ENCODE peak calls at places on chromosomes 4 and X, in eight cellular contexts. One of them, this sample, is unnamed.

GRCh38 chr4:39770471-39770870 is 72.5 kb downstream of the UBE2K start:
- DNase-seq in left lung: no peak
- DNase-seq in aorta: no peak
- DNase-seq in NT2/D1: no peak
- DNase-seq in tibial artery: no peak
- DNase-seq in thyroid gland: no peak
- DNase-seq in heart left ventricle: no peak
- DNase-seq in psoas muscle: no peak
- DNase-seq in this sample: no peak

GRCh38 chrX:20461576-20461975 is 194.9 kb upstream of the RPS6KA3 start:
- DNase-seq in left lung: no peak
- DNase-seq in aorta: no peak
- DNase-seq in NT2/D1: no peak
- DNase-seq in tibial artery: no peak
- DNase-seq in thyroid gland: no peak
- DNase-seq in heart left ventricle: no peak
- DNase-seq in psoas muscle: no peak
- DNase-seq in this sample: no peak

GRCh38 chr4:100117749-100118148 is 72.5 kb downstream of the DDIT4L start:
- DNase-seq in left lung: no peak
- DNase-seq in aorta: no peak
- DNase-seq in NT2/D1: no peak
- DNase-seq in tibial artery: no peak
- DNase-seq in thyroid gland: no peak
- DNase-seq in heart left ventricle: no peak
- DNase-seq in psoas muscle: no peak
- DNase-seq in this sample: peak; percentile 18

GRCh38 chr4:8706221-8707044 is 113.9 kb downstream of the CPZ start:
- DNase-seq in left lung: no peak
- DNase-seq in aorta: no peak
- DNase-seq in NT2/D1: no peak
- DNase-seq in tibial artery: peak; percentile 9
- DNase-seq in thyroid gland: no peak
- DNase-seq in heart left ventricle: no peak
- DNase-seq in psoas muscle: peak; percentile 7
- DNase-seq in this sample: peak; percentile 2

GRCh38 chr4:158068063-158068462 is 104.8 kb downstream of the GASK1B start:
- DNase-seq in left lung: no peak
- DNase-seq in aorta: no peak
- DNase-seq in NT2/D1: no peak
- DNase-seq in tibial artery: no peak
- DNase-seq in thyroid gland: no peak
- DNase-seq in heart left ventricle: no peak
- DNase-seq in psoas muscle: no peak
- DNase-seq in this sample: no peak

GRCh38 chrX:32673193-32673592 is 538.2 kb downstream of the DMD start:
- DNase-seq in left lung: no peak
- DNase-seq in aorta: no peak
- DNase-seq in NT2/D1: peak; percentile 9
- DNase-seq in tibial artery: no peak
- DNase-seq in thyroid gland: no peak
- DNase-seq in heart left ventricle: no peak
- DNase-seq in psoas muscle: no peak
- DNase-seq in this sample: peak; percentile 20

GRCh38 chr4:153438916-153439756 is 27.0 kb upstream of the TMEM131L start:
- DNase-seq in left lung: no peak
- DNase-seq in aorta: no peak
- DNase-seq in NT2/D1: no peak
- DNase-seq in tibial artery: no peak
- DNase-seq in thyroid gland: no peak
- DNase-seq in heart left ventricle: no peak
- DNase-seq in psoas muscle: no peak
- DNase-seq in this sample: no peak

GRCh38 chrX:2767631-2768455 is 16.0 kb downstream of the XG start:
- DNase-seq in left lung: peak; percentile 85
- DNase-seq in aorta: peak; percentile 67
- DNase-seq in NT2/D1: peak; percentile 36
- DNase-seq in tibial artery: peak; percentile 82
- DNase-seq in thyroid gland: peak; percentile 4
- DNase-seq in heart left ventricle: peak; percentile 58
- DNase-seq in psoas muscle: peak; percentile 65
- DNase-seq in this sample: peak; percentile 78

GRCh38 chr4:20395160-20395773 is 143.6 kb downstream of the SLIT2 start:
- DNase-seq in left lung: no peak
- DNase-seq in aorta: no peak
- DNase-seq in NT2/D1: peak; percentile 56
- DNase-seq in tibial artery: no peak
- DNase-seq in thyroid gland: peak; percentile 46
- DNase-seq in heart left ventricle: peak; percentile 23
- DNase-seq in psoas muscle: no peak
- DNase-seq in this sample: peak; percentile 84

GRCh38 chr4:132059227-132059626 is 1089.9 kb upstream of the PCDH10 start:
- DNase-seq in left lung: no peak
- DNase-seq in aorta: no peak
- DNase-seq in NT2/D1: no peak
- DNase-seq in tibial artery: no peak
- DNase-seq in thyroid gland: no peak
- DNase-seq in heart left ventricle: no peak
- DNase-seq in psoas muscle: no peak
- DNase-seq in this sample: no peak

GRCh38 chr4:5874811-5875465 is 17.9 kb downstream of the CRMP1 start:
- DNase-seq in left lung: no peak
- DNase-seq in aorta: no peak
- DNase-seq in NT2/D1: peak; percentile 87
- DNase-seq in tibial artery: no peak
- DNase-seq in thyroid gland: no peak
- DNase-seq in heart left ventricle: no peak
- DNase-seq in psoas muscle: no peak
- DNase-seq in this sample: no peak

GRCh38 chr4:166421556-166422156 is 548.6 kb downstream of the TLL1 start:
- DNase-seq in left lung: peak; percentile 31
- DNase-seq in aorta: peak; percentile 82
- DNase-seq in NT2/D1: no peak
- DNase-seq in tibial artery: peak; percentile 49
- DNase-seq in thyroid gland: no peak
- DNase-seq in heart left ventricle: no peak
- DNase-seq in psoas muscle: no peak
- DNase-seq in this sample: no peak

GRCh38 chrX:129931411-129932136 is 25.6 kb downstream of the UTP14A start:
- DNase-seq in left lung: peak; percentile 94
- DNase-seq in aorta: peak; percentile 95
- DNase-seq in NT2/D1: peak; percentile 72
- DNase-seq in tibial artery: peak; percentile 92
- DNase-seq in thyroid gland: peak; percentile 91
- DNase-seq in heart left ventricle: peak; percentile 95
- DNase-seq in psoas muscle: peak; percentile 97
- DNase-seq in this sample: peak; percentile 99

GRCh38 chr4:183722738-183723560 is 63.9 kb downstream of the TRAPPC11 start:
- DNase-seq in left lung: peak; percentile 94
- DNase-seq in aorta: peak; percentile 69
- DNase-seq in NT2/D1: no peak
- DNase-seq in tibial artery: peak; percentile 33
- DNase-seq in thyroid gland: peak; percentile 69
- DNase-seq in heart left ventricle: peak; percentile 68
- DNase-seq in psoas muscle: peak; percentile 74
- DNase-seq in this sample: peak; percentile 56

DNA sequence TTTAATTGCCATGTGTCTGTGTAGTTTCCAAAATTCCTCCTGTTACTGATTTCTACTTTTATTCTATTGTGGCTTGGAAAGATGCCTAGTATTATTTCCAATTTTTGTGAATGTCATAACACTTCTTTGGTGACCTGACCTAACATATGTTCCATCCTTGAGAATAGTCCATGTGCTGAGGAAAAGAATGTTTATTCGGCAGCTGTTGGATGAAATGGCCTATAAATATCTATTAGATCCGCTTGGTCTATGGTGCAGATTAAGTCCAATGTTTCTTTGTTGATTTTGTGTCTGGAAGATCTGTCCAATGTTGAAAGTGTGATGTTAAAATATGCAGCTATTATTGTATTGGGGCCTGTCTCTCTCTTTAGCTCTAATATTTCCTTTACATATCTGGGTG is 219.2 kb upstream of the HDX start:
- DNase-seq in left lung: no peak
- DNase-seq in aorta: no peak
- DNase-seq in NT2/D1: no peak
- DNase-seq in tibial artery: no peak
- DNase-seq in thyroid gland: no peak
- DNase-seq in heart left ventricle: no peak
- DNase-seq in psoas muscle: no peak
- DNase-seq in this sample: no peak
- H3K4me1 ChIP-seq in left lung: no peaks in the 10 kb centered on the region
- H3K4me1 ChIP-seq in aorta: no peaks in the 10 kb centered on the region
- H3K4me1 ChIP-seq in NT2/D1: no peaks in the 10 kb centered on the region
- H3K4me1 ChIP-seq in tibial artery: no peaks in the 10 kb centered on the region
- H3K4me1 ChIP-seq in thyroid gland: no peaks in the 10 kb centered on the region
- H3K4me1 ChIP-seq in heart left ventricle: no peaks in the 10 kb centered on the region
- H3K4me1 ChIP-seq in psoas muscle: no peaks in the 10 kb centered on the region
- H3K4me1 ChIP-seq in this sample: no peaks in the 10 kb centered on the region

GRCh38 chr4:84697159-84697558 is 114.2 kb downstream of the CDS1 start:
- DNase-seq in left lung: no peak
- DNase-seq in aorta: no peak
- DNase-seq in NT2/D1: no peak
- DNase-seq in tibial artery: no peak
- DNase-seq in thyroid gland: no peak
- DNase-seq in heart left ventricle: no peak
- DNase-seq in psoas muscle: no peak
- DNase-seq in this sample: no peak
- H3K36me3 ChIP-seq in left lung: no peaks in the 10 kb centered on the region
- H3K36me3 ChIP-seq in aorta: peaks cover 4% of the 10 kb centered on the region
- H3K36me3 ChIP-seq in NT2/D1: peaks cover 40% of the 10 kb centered on the region
- H3K36me3 ChIP-seq in tibial artery: peaks cover 88% of the 10 kb centered on the region
- H3K36me3 ChIP-seq in thyroid gland: peaks cover 42% of the 10 kb centered on the region
- H3K36me3 ChIP-seq in heart left ventricle: peaks cover 98% of the 10 kb centered on the region
- H3K36me3 ChIP-seq in psoas muscle: peaks cover 96% of the 10 kb centered on the region
- H3K36me3 ChIP-seq in this sample: peaks cover 43% of the 10 kb centered on the region

GRCh38 chr4:1023895-1024740 is 12.7 kb downstream of the FGFRL1 start:
- DNase-seq in left lung: no peak
- DNase-seq in aorta: no peak
- DNase-seq in NT2/D1: no peak
- DNase-seq in tibial artery: no peak
- DNase-seq in thyroid gland: no peak
- DNase-seq in heart left ventricle: no peak
- DNase-seq in psoas muscle: no peak
- DNase-seq in this sample: no peak
- H3K4me1 ChIP-seq in left lung: no peaks in the 10 kb centered on the region
- H3K4me1 ChIP-seq in aorta: no peaks in the 10 kb centered on the region
- H3K4me1 ChIP-seq in NT2/D1: peaks cover 30% of the 10 kb centered on the region
- H3K4me1 ChIP-seq in tibial artery: no peaks in the 10 kb centered on the region
- H3K4me1 ChIP-seq in thyroid gland: no peaks in the 10 kb centered on the region
- H3K4me1 ChIP-seq in heart left ventricle: no peaks in the 10 kb centered on the region
- H3K4me1 ChIP-seq in psoas muscle: no peaks in the 10 kb centered on the region
- H3K4me1 ChIP-seq in this sample: no peaks in the 10 kb centered on the region

DNA sequence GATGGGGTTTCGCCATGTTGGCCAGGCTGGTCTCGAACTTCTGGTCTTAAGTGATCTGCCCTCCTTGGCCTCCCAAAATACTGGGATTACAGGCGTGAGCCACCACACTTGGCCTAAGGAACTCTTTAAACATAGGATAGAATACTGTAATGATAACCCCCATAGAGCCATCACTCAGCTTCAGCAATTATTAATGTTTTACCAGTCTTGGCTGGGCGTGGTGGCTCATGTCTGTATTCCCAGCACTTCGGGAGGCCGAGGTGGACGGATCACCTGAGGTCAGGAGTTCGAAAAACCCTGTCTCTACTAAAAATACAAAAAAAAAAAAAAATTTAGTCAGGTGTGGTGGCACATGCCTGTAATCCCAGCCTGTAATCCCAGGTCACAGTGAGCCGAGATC is 15.1 kb downstream of the EIF2S3 start:
- DNase-seq in left lung: no peak
- DNase-seq in aorta: no peak
- DNase-seq in NT2/D1: no peak
- DNase-seq in tibial artery: no peak
- DNase-seq in thyroid gland: no peak
- DNase-seq in heart left ventricle: no peak
- DNase-seq in psoas muscle: no peak
- DNase-seq in this sample: no peak
- H3K36me3 ChIP-seq in left lung: no peaks in the 10 kb centered on the region
- H3K36me3 ChIP-seq in aorta: peaks cover 3% of the 10 kb centered on the region
- H3K36me3 ChIP-seq in NT2/D1: peaks cover 89% of the 10 kb centered on the region
- H3K36me3 ChIP-seq in tibial artery: peaks cover 96% of the 10 kb centered on the region
- H3K36me3 ChIP-seq in thyroid gland: peaks cover 64% of the 10 kb centered on the region
- H3K36me3 ChIP-seq in heart left ventricle: peaks cover 94% of the 10 kb centered on the region
- H3K36me3 ChIP-seq in psoas muscle: no peaks in the 10 kb centered on the region
- H3K36me3 ChIP-seq in this sample: peaks cover 89% of the 10 kb centered on the region

DNA sequence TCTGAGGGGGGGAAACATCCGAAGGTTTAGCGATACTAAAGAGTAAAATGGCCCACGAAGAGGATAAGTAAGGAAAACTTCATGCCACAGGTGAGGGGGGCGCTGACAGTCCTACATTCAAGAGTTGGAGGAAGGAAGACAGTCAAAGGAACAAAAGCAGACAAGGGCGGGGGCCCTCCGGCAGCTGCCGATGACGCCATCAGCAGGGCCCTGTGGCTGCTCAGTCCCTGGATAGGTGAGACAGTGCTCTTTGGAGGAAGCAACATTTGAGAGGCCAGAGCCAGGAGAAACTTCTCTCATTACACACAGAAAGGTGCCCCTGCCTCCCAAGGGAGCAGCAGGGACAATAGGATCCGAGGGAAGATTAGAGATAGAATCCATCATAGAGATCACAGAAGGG is 41.5 kb downstream of the RAB40AL start:
- DNase-seq in left lung: no peak
- DNase-seq in aorta: no peak
- DNase-seq in NT2/D1: no peak
- DNase-seq in tibial artery: no peak
- DNase-seq in thyroid gland: no peak
- DNase-seq in heart left ventricle: no peak
- DNase-seq in psoas muscle: no peak
- DNase-seq in this sample: no peak
- H3K4me1 ChIP-seq in left lung: no peaks in the 10 kb centered on the region
- H3K4me1 ChIP-seq in aorta: no peaks in the 10 kb centered on the region
- H3K4me1 ChIP-seq in NT2/D1: peaks cover 3% of the 10 kb centered on the region
- H3K4me1 ChIP-seq in tibial artery: no peaks in the 10 kb centered on the region
- H3K4me1 ChIP-seq in thyroid gland: no peaks in the 10 kb centered on the region
- H3K4me1 ChIP-seq in heart left ventricle: no peaks in the 10 kb centered on the region
- H3K4me1 ChIP-seq in psoas muscle: no peaks in the 10 kb centered on the region
- H3K4me1 ChIP-seq in this sample: no peaks in the 10 kb centered on the region

GRCh38 chr4:103136671-103137445 is 37.2 kb upstream of the BDH2 start:
- DNase-seq in left lung: no peak
- DNase-seq in aorta: no peak
- DNase-seq in NT2/D1: no peak
- DNase-seq in tibial artery: no peak
- DNase-seq in thyroid gland: no peak
- DNase-seq in heart left ventricle: no peak
- DNase-seq in psoas muscle: no peak
- DNase-seq in this sample: no peak
- H3K36me3 ChIP-seq in left lung: no peaks in the 10 kb centered on the region
- H3K36me3 ChIP-seq in aorta: no peaks in the 10 kb centered on the region
- H3K36me3 ChIP-seq in NT2/D1: peaks cover 56% of the 10 kb centered on the region
- H3K36me3 ChIP-seq in tibial artery: no peaks in the 10 kb centered on the region
- H3K36me3 ChIP-seq in thyroid gland: no peaks in the 10 kb centered on the region
- H3K36me3 ChIP-seq in heart left ventricle: no peaks in the 10 kb centered on the region
- H3K36me3 ChIP-seq in psoas muscle: no peaks in the 10 kb centered on the region
- H3K36me3 ChIP-seq in this sample: peaks cover 71% of the 10 kb centered on the region

This sample was measured in HAP-1.